ENCODE peak calls at places on chromosomes 11 and 22, in nine cellular contexts. Z is tibial artery, S is fibroblast of lung, H is adrenal gland, R is esophagus squamous epithelium, K is coronary artery, D is mammary epithelial cell, P is mucosa of descending colon, C is upper lobe of right lung. J is an unnamed sample.

GRCh38 chr11:125371451-125371935 is 124.6 kb downstream of the FEZ1 start:
- DNase-seq in D (no peak), Z (no peak), P (no peak), C (peak), R (no peak), K (no peak), S (no peak), H (no peak), J (no peak)

GRCh38 chr22:50684986-50685385 is 12.4 kb downstream of the SHANK3 start:
- DNase-seq in D (no peak), S (peak), C (no peak), H (no peak), K (no peak), R (no peak), P (no peak), Z (no peak), J (no peak)

GRCh38 chr11:107860688-107861087 is 2.1 kb upstream of the SLC35F2 start:
- DNase-seq in C (no peak), S (no peak), K (no peak), P (no peak), D (no peak), R (no peak), H (no peak), Z (no peak), J (no peak)

GRCh38 chr11:113932788-113933187 is 28.2 kb downstream of the HTR3B start:
- DNase-seq in K (no peak), S (no peak), C (no peak), P (no peak), R (no peak), Z (no peak), H (no peak), D (no peak), J (no peak)

GRCh38 chr11:60880635-60881282 is 13.4 kb downstream of the ZP1 start:
- DNase-seq in K (no peak), R (no peak), H (peak), C (no peak), P (no peak), Z (no peak), D (no peak), S (no peak), J (no peak)

GRCh38 chr11:59158206-59159068 is 13.5 kb upstream of the DTX4 start:
- DNase-seq in K (no peak), P (no peak), D (peak), Z (no peak), S (peak), C (no peak), R (no peak), H (peak), J (peak)

GRCh38 chr11:69892986-69893555 is 73.9 kb upstream of the FGF3 start:
- DNase-seq in C (peak), K (no peak), S (no peak), D (no peak), Z (no peak), P (peak), R (no peak), H (no peak), J (no peak)

GRCh38 chr22:30865656-30866055 is 102.9 kb downstream of the MORC2 start:
- DNase-seq in Z (peak), D (no peak), S (no peak), C (peak), P (peak), K (peak), R (no peak), H (peak), J (no peak)

GRCh38 chr22:48342016-48342415 is 1485.7 kb downstream of the BRD1 start:
- DNase-seq in S (no peak), C (no peak), D (no peak), P (no peak), K (no peak), Z (no peak), R (no peak), H (no peak), J (no peak)

GRCh38 chr11:86743223-86744118 is 56.9 kb upstream of the PRSS23 start:
- DNase-seq in H (peak), R (no peak), D (peak), P (no peak), K (peak), C (no peak), Z (peak), S (peak), J (peak)

GRCh38 chr11:68099474-68100405 is 21.4 kb downstream of the CHKA start:
- DNase-seq in C (peak), D (no peak), K (no peak), S (peak), Z (no peak), P (no peak), H (peak), R (no peak), J (no peak)

GRCh38 chr11:94672636-94673035 is 95.5 kb upstream of the AMOTL1 start:
- DNase-seq in K (no peak), D (no peak), P (no peak), Z (no peak), C (no peak), S (no peak), R (no peak), H (no peak), J (no peak)

GRCh38 chr11:47448566-47449427 is at the start of gene RAPSN:
- DNase-seq in R (no peak), D (no peak), K (no peak), C (no peak), H (peak), Z (no peak), S (no peak), P (no peak), J (no peak)

GRCh38 chr22:32353840-32354239 is 3.8 kb upstream of the RFPL3 start:
- DNase-seq in P (no peak), K (no peak), S (no peak), D (no peak), Z (no peak), C (no peak), H (no peak), R (no peak), J (no peak)

GRCh38 chr22:32352681-32353080 is 5.0 kb upstream of the RFPL3 start:
- DNase-seq in K (no peak), H (no peak), Z (no peak), D (no peak), P (no peak), R (no peak), S (no peak), C (no peak), J (no peak)

GRCh38 chr22:32353292-32353691 is 4.4 kb upstream of the RFPL3 start:
- DNase-seq in H (no peak), D (no peak), K (no peak), R (no peak), S (no peak), Z (no peak), P (no peak), C (no peak), J (no peak)

GRCh38 chr22:32354360-32355351 is 3.0 kb upstream of the RFPL3 start:
- DNase-seq in Z (no peak), S (peak), D (peak), R (no peak), C (no peak), K (no peak), H (no peak), P (no peak), J (no peak)

DNA sequence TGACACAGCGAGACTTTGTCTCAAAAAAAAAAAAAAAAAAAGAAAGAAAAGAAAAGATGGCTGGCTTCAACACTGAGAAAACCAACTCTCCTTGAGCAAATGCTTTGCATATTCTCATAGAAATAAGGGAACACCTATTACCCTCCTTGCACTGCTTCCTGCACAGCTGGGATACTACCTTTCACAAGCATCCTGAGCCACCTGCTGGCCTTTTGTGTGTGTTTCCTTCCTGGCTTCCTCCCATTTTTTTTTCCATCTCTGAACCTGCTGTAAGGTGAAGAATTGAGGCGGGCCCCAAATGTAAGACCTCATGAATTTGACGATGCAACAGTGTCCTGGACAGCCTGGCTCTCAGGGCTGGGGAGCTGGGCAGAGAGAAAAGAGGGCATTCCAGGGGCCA is 1.9 kb upstream of the RFPL3 start:
- DNase-seq in K (no peak), C (no peak), S (no peak), H (no peak), P (no peak), D (peak), Z (no peak), R (no peak), J (peak)
- TF ChIP-seq CTCF in K (no peak), C (no peak), S (no peak), H (no peak), P (no peak), D (peak), Z (no peak), R (no peak), J (peak)

GRCh38 chr11:96530473-96530872 is 140.7 kb downstream of the JRKL start:
- DNase-seq in K (no peak), P (no peak), S (no peak), C (no peak), H (no peak), Z (no peak), R (no peak), D (no peak), J (no peak)

GRCh38 chr11:96520939-96521338 is 131.1 kb downstream of the JRKL start:
- DNase-seq in H (no peak), Z (no peak), R (no peak), P (no peak), S (no peak), C (no peak), K (no peak), D (no peak), J (no peak)

DNA sequence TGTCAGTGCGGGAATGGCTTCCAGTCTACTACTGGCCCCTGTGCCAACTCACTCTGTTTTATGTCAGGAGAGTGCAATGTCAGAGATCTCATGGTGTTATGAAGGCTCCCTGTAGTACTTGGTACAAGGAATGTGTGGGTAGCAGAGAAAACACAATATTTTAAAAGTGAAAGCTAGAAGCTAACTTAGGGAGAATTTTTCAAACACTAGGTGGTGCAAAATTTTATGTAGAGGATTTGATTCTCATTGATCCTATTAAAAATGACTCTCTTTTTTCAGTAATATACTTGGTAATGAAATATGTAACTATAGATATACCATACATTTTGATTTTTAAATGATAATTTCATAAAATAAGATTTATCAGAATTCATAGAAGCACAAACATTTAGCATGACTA is 134.7 kb downstream of the JRKL start:
- DNase-seq in C (no peak), Z (no peak), H (no peak), K (no peak), D (no peak), R (no peak), S (peak), P (no peak), J (no peak)
- TF ChIP-seq CTCF in C (no peak), Z (no peak), H (no peak), K (no peak), D (peak), R (no peak), S (no peak), P (no peak), J (no peak)

GRCh38 chr11:116786360-116786759 is 1.5 kb downstream of the ZPR1 start:
- DNase-seq in H (no peak), R (no peak), K (no peak), C (no peak), S (no peak), D (no peak), P (no peak), Z (no peak), J (no peak)

GRCh38 chr11:116787436-116787785 is 412 bp downstream of the ZPR1 start:
- DNase-seq in C (no peak), D (no peak), H (no peak), R (no peak), K (no peak), Z (no peak), P (no peak), S (no peak), J (no peak)

GRCh38 chr11:116786966-116787365 is 857 bp downstream of the ZPR1 start:
- DNase-seq in C (no peak), S (no peak), R (no peak), Z (no peak), H (no peak), P (no peak), K (no peak), D (no peak), J (no peak)

GRCh38 chr11:116788534-116788933 is 711 bp upstream of the ZPR1 start:
- DNase-seq in H (no peak), Z (no peak), S (no peak), R (no peak), K (no peak), P (no peak), D (no peak), C (no peak), J (no peak)

DNA sequence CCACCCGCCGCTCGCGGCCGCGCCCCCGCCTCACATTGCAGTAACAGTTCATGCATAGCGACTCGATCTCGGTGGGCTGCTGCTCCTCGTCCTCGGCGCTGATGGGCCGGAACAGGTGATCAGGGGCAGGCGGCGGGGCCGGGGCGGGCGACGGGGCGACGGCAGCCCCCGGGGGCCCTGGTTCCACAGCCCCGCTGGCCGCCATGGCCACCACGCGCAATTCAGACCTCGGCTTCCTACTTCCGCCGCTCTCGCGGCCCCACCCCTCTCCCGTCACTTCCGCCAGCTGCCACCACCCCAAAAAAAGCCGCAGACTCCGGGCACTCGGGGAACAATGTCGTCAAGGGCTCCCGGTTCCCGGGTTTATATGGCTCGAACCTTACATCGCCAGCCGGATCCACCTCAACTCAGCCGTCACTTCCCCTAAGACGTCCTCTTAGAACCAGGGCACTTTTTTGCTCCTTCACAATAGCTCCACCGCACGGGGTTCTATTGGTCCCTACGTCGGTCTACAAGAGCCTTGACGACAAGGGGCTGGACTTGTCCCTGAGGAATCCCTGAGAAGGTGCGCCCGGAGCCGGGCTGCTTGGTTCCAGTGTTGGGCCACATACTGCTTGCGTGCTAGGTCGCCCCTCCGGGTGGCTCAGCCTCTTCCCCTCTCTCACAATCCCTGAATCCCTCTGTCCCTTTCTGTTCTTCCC is at the start of gene ZPR1:
- DNase-seq in D (peak), C (peak), R (peak), H (peak), S (peak), K (peak), Z (peak), P (peak), J (peak)
- TF ChIP-seq CTCF in D (no peak), C (no peak), R (no peak), H (peak), S (no peak), K (no peak), Z (peak), P (no peak), J (no peak)

DNA sequence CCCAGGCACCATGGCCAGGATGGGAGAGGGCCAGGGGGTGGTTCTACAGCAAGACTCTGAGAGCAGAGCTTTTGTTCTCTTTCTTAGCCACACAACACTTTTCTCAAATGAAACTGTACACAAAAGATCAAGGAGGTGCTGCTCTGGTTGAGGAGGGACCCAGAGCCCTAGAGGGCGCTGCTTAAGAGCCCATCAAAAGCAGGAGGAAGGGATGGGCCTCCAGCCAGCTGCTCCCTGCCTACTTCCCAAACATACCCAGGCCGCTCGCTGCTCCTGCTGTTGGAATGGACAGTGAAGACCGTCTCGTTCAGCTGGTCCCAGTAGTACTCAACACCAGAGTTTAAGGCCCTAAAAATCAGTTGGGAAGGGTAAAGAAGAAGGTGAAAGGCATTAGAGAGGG is 18.4 kb upstream of the CHRM4 start:
- DNase-seq in P (no peak), K (no peak), S (peak), C (peak), R (no peak), H (no peak), D (no peak), Z (peak), J (no peak)
- TF ChIP-seq CTCF in P (no peak), K (no peak), S (peak), C (no peak), R (no peak), H (no peak), D (peak), Z (no peak), J (no peak)

DNA sequence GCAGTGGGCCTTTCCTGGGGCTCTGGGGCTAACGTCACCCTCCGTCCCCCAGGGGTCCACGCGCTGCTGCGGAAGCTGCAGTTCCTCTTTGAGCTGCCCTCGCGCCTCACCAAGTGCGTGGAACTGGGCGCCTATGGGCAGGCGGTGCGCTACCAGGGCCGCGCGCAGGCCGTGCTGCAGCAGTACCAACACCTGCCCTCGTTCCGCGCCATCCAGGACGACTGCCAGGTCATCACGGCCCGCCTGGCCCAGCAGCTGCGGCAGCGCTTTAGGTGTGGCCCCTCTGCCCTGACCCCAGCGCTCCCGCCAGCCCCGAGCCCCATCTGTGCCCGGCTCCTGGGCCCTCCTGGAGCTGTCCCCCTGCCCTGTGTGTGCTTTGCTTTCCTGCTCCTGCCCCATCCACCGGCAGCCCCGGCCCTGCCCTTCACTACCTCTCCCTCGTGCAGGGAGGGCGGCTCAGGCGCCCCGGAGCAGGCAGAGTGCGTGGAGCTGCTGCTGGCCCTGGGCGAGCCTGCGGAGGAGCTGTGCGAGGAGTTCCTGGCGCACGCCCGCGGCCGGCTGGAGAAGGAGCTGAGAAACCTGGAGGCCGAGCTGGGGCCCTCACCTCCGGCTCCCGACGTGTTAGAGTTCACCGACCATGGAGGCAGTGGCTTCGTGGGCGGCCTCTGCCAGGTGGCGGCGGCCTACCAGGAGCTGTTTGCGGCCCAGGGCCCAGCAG is 3.8 kb upstream of the TM7SF2 start:
- DNase-seq in H (no peak), Z (no peak), R (no peak), C (no peak), K (no peak), P (no peak), S (no peak), D (no peak), J (no peak)
- TF ChIP-seq CTCF in H (no peak), Z (no peak), R (no peak), C (no peak), K (no peak), P (no peak), S (no peak), D (no peak), J (no peak)

GRCh38 chr11:120945042-120945441 is 78.9 kb upstream of the TBCEL start:
- DNase-seq in K (no peak), C (peak), R (no peak), D (no peak), Z (no peak), H (no peak), P (no peak), S (no peak), J (no peak)
- TF ChIP-seq CTCF in K (no peak), C (no peak), R (no peak), D (peak), Z (no peak), H (no peak), P (no peak), S (peak), J (peak)

DNA sequence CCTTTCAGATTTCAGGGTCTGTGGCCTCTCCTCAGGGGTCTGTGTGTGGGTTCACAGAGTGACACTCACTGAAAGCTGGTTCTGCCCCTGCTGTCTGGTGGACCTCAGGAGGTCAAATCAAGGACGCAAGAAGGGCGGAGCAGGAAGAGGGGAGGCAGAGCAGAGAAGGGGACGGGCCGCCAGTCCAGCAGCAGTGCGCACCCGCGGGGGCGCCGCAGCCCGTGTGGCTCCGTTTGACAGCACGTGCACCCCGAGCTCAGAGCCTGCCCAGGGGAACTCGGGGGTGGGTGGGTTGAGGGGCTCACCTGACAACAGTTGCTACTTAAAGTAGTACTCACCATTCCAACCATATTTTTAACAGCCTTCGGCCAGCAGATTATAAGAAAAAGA is 71.4 kb upstream of the PITPNB start:
- DNase-seq in K (no peak), R (no peak), C (no peak), S (no peak), H (peak), Z (peak), P (no peak), D (no peak), J (no peak)
- TF ChIP-seq CTCF in K (no peak), R (no peak), C (no peak), S (no peak), H (no peak), Z (no peak), P (no peak), D (no peak), J (no peak)

GRCh38 chr22:43624144-43624998 is 187.7 kb downstream of the EFCAB6 start:
- DNase-seq in H (no peak), P (no peak), D (no peak), K (no peak), S (no peak), C (no peak), R (no peak), Z (no peak), J (peak)
- TF ChIP-seq CTCF in H (no peak), P (no peak), D (no peak), K (no peak), S (no peak), C (no peak), R (no peak), Z (no peak), J (no peak)

DNA sequence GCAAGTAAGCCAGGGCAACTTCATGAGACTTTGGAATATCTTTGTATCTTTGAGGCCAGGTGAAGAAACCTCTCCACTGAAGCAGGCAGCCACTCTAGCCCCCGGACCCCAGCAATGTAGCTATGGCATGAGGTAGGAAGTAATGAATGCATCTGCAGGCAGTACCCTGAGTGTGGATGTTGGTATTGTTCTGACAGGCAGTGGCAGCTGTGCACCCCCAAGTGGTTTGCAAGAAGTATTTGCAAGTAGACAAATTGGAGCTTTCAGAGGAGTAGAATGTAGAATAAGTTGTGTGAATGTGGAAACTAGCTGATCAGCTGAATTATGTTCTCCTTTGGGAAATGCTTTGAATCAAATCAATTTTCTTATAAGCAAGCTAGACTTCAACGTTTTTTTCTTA is 194.4 kb upstream of the PGR start:
- DNase-seq in S (no peak), K (no peak), R (no peak), C (no peak), Z (no peak), D (peak), P (no peak), H (no peak), J (peak)
- TF ChIP-seq CTCF in S (no peak), K (no peak), R (no peak), C (no peak), Z (no peak), D (peak), P (no peak), H (no peak), J (no peak)

J was measured in MCF 10A.